ENCODE peak calls at places on chromosomes 16 and 17, in six cellular contexts. One of them, this sample, is unnamed.

GRCh38 chr16:66872524-66872923 is 7.8 kb upstream of the PDP2 start:
- DNase-seq in NCI-H2029: no peak
- DNase-seq in A172: no peak
- DNase-seq in T-helper 9 cell: no peak
- DNase-seq in neural progenitor cell: no peak
- DNase-seq in Caki2: no peak
- DNase-seq in this sample: no peak

GRCh38 chr17:17693253-17693954 is 12.1 kb downstream of the RAI1 start:
- DNase-seq in T-helper 9 cell: no peak
- DNase-seq in Caki2: peak
- DNase-seq in A172: peak
- DNase-seq in NCI-H2029: peak
- DNase-seq in neural progenitor cell: peak
- DNase-seq in this sample: peak

GRCh38 chr17:5325851-5326250 is 43.8 kb downstream of the RABEP1 start:
- DNase-seq in A172: no peak
- DNase-seq in Caki2: no peak
- DNase-seq in T-helper 9 cell: no peak
- DNase-seq in NCI-H2029: no peak
- DNase-seq in neural progenitor cell: no peak
- DNase-seq in this sample: no peak

GRCh38 chr17:7080445-7081041 is 492 bp upstream of the CLEC10A start:
- DNase-seq in NCI-H2029: no peak
- DNase-seq in A172: no peak
- DNase-seq in neural progenitor cell: no peak
- DNase-seq in T-helper 9 cell: no peak
- DNase-seq in Caki2: no peak
- DNase-seq in this sample: no peak

GRCh38 chr16:1331712-1332617 is 1.5 kb upstream of the BAIAP3 start:
- DNase-seq in A172: peak
- DNase-seq in T-helper 9 cell: peak
- DNase-seq in neural progenitor cell: peak
- DNase-seq in NCI-H2029: peak
- DNase-seq in Caki2: peak
- DNase-seq in this sample: peak

GRCh38 chr17:4836221-4836620 is 3.1 kb downstream of the MINK1 start:
- DNase-seq in Caki2: no peak
- DNase-seq in NCI-H2029: no peak
- DNase-seq in A172: no peak
- DNase-seq in T-helper 9 cell: no peak
- DNase-seq in neural progenitor cell: no peak
- DNase-seq in this sample: no peak

GRCh38 chr16:69481901-69482341 is 57.5 kb downstream of the CYB5B start:
- DNase-seq in neural progenitor cell: no peak
- DNase-seq in A172: no peak
- DNase-seq in Caki2: no peak
- DNase-seq in NCI-H2029: peak
- DNase-seq in T-helper 9 cell: no peak
- DNase-seq in this sample: no peak

GRCh38 chr16:19499006-19499405 is 22.9 kb downstream of the GDE1 start:
- DNase-seq in neural progenitor cell: no peak
- DNase-seq in T-helper 9 cell: no peak
- DNase-seq in NCI-H2029: no peak
- DNase-seq in Caki2: no peak
- DNase-seq in A172: no peak
- DNase-seq in this sample: no peak

GRCh38 chr17:77666881-77667395 is 291.6 kb upstream of the TNRC6C start:
- DNase-seq in NCI-H2029: no peak
- DNase-seq in T-helper 9 cell: peak
- DNase-seq in neural progenitor cell: no peak
- DNase-seq in A172: no peak
- DNase-seq in Caki2: no peak
- DNase-seq in this sample: no peak

GRCh38 chr17:79804856-79805696 is 8.2 kb upstream of the CBX8 start:
- DNase-seq in NCI-H2029: no peak
- DNase-seq in neural progenitor cell: no peak
- DNase-seq in A172: no peak
- DNase-seq in Caki2: no peak
- DNase-seq in T-helper 9 cell: no peak
- DNase-seq in this sample: no peak

GRCh38 chr17:61768405-61768804 is 94.9 kb downstream of the BRIP1 start:
- DNase-seq in neural progenitor cell: no peak
- DNase-seq in T-helper 9 cell: no peak
- DNase-seq in NCI-H2029: no peak
- DNase-seq in Caki2: no peak
- DNase-seq in A172: no peak
- DNase-seq in this sample: no peak

GRCh38 chr17:70084476-70084875 is 9.5 kb downstream of the KCNJ16 start:
- DNase-seq in neural progenitor cell: peak
- DNase-seq in NCI-H2029: no peak
- DNase-seq in Caki2: no peak
- DNase-seq in T-helper 9 cell: no peak
- DNase-seq in A172: no peak
- DNase-seq in this sample: no peak

GRCh38 chr16:84541999-84542876 is 37.8 kb upstream of the MEAK7 start:
- DNase-seq in Caki2: peak
- DNase-seq in T-helper 9 cell: no peak
- DNase-seq in A172: peak
- DNase-seq in NCI-H2029: no peak
- DNase-seq in neural progenitor cell: no peak
- DNase-seq in this sample: no peak

GRCh38 chr17:75457047-75457654 is 716 bp downstream of the TMEM94 start:
- DNase-seq in A172: peak
- DNase-seq in NCI-H2029: no peak
- DNase-seq in neural progenitor cell: peak
- DNase-seq in T-helper 9 cell: peak
- DNase-seq in Caki2: no peak
- DNase-seq in this sample: no peak

This sample was measured in RCC 7860.